ENCODE peak calls at places on chromosomes 11 and 22, in eight cellular contexts. G is activated CD4-positive, CD25-positive, alpha-beta regulatory T cell; K is effector CD8-positive, alpha-beta T cell; N is KBM-7; X is right lobe of liver; E is DMS 273 treated with DMSO at 0.1 percent for 48 hours; W is NCI-H748 treated with DMSO at 0.1 percent for 48 hours; L is endothelial cell. U is an unnamed sample.

GRCh38 chr11:34056672-34057071 is 5.1 kb downstream of the CAPRIN1 start:
- DNase-seq in L (no peak), K (no peak), N (no peak), X (no peak), W (no peak), E (no peak), G (no peak), U (no peak)

GRCh38 chr11:251550-251949 is 14.8 kb downstream of the PSMD13 start:
- DNase-seq in W (no peak), G (no peak), X (no peak), L (no peak), K (no peak), E (no peak), N (peak), U (no peak)

GRCh38 chr22:40300884-40301672 is 45.2 kb upstream of the ADSL start:
- DNase-seq in L (no peak), W (no peak), G (no peak), K (no peak), E (no peak), X (no peak), N (no peak), U (no peak)

GRCh38 chr22:35489225-35489624 is 51.4 kb upstream of the RASD2 start:
- DNase-seq in N (no peak), L (no peak), G (no peak), W (no peak), E (peak), K (no peak), X (no peak), U (no peak)

GRCh38 chr22:30033137-30033536 is 47.1 kb upstream of the HORMAD2 start:
- DNase-seq in W (no peak), N (peak), X (no peak), G (no peak), K (no peak), L (no peak), E (no peak), U (no peak)

GRCh38 chr11:11849127-11849746 is 7.5 kb downstream of the USP47 start:
- DNase-seq in X (no peak), W (peak), G (peak), K (peak), L (peak), N (peak), E (no peak), U (peak)

GRCh38 chr11:18204771-18205170 is 31.8 kb downstream of the SAA4 start:
- DNase-seq in X (no peak), E (no peak), L (no peak), N (no peak), G (no peak), K (no peak), W (no peak), U (no peak)

GRCh38 chr22:37244922-37245722 is 1.1 kb upstream of the RAC2 start:
- DNase-seq in X (no peak), N (no peak), W (no peak), E (no peak), G (no peak), L (no peak), K (no peak), U (no peak)

GRCh38 chr11:11370263-11371060 is 17.4 kb upstream of the CSNK2A3 start:
- DNase-seq in X (no peak), G (no peak), L (no peak), E (no peak), W (no peak), N (no peak), K (no peak), U (no peak)

GRCh38 chr22:48303360-48303725 is 1524.3 kb downstream of the BRD1 start:
- DNase-seq in N (no peak), L (no peak), K (no peak), G (no peak), E (no peak), X (no peak), W (no peak), U (no peak)

GRCh38 chr11:19781351-19781750 is 68.7 kb downstream of the NAV2 start:
- DNase-seq in X (no peak), K (no peak), N (no peak), E (no peak), G (no peak), L (no peak), W (no peak), U (no peak)

GRCh38 chr11:612201-612960 is 3.4 kb downstream of the IRF7 start:
- DNase-seq in K (no peak), G (no peak), L (no peak), E (no peak), X (peak), W (no peak), N (peak), U (no peak)

GRCh38 chr11:8905528-8906165 is 5.3 kb upstream of the AKIP1 start:
- DNase-seq in G (no peak), K (no peak), X (no peak), L (no peak), W (no peak), E (no peak), N (no peak), U (no peak)

GRCh38 chr11:73194034-73194507 is 24.0 kb upstream of the P2RY2 start:
- DNase-seq in L (no peak), N (no peak), G (no peak), X (no peak), K (no peak), E (no peak), W (no peak), U (no peak)

GRCh38 chr11:70326365-70326803 is 55.9 kb downstream of the PPFIA1 start:
- DNase-seq in N (no peak), L (no peak), E (no peak), X (no peak), W (no peak), K (no peak), G (no peak), U (no peak)

GRCh38 chr22:44196731-44197131 is 16.0 kb downstream of the PARVG start:
- DNase-seq in L (no peak), G (no peak), E (no peak), K (no peak), X (no peak), N (no peak), W (no peak), U (no peak)

GRCh38 chr22:18968011-18968749 is 32.1 kb upstream of the PRODH start:
- DNase-seq in N (no peak), E (no peak), G (no peak), W (no peak), L (peak), X (peak), K (no peak), U (peak)

GRCh38 chr11:83033972-83034672 is 37.6 kb downstream of the RAB30 start:
- DNase-seq in W (peak), L (no peak), K (no peak), X (no peak), G (no peak), E (peak), N (no peak), U (peak)

GRCh38 chr22:23984430-23984829 is 4.5 kb downstream of the GSTT2 start:
- DNase-seq in E (no peak), L (no peak), W (no peak), K (peak), G (no peak), X (no peak), N (peak), U (no peak)

GRCh38 chr22:49628351-49629023 is 199.2 kb downstream of the BRD1 start:
- DNase-seq in E (no peak), L (no peak), N (no peak), G (no peak), X (peak), K (no peak), W (peak), U (peak)

GRCh38 chr11:79437274-79437980 is 3.4 kb downstream of the TENM4 start:
- DNase-seq in E (peak), L (peak), N (no peak), W (peak), G (no peak), K (no peak), X (peak), U (peak)

GRCh38 chr22:23305922-23306374 is 125.6 kb downstream of the BCR start:
- DNase-seq in E (no peak), K (no peak), G (no peak), L (no peak), N (no peak), W (peak), X (no peak), U (no peak)